ENCODE peak calls at places on chromosomes 5 and 9, in four cellular contexts. X is T-helper 2 cell, L is T-helper 1 cell, E is T-helper 9 cell. I is an unnamed sample.

GRCh38 chr9:72856985-72857631 is 95.7 kb downstream of the ALDH1A1 start:
- DNase-seq in X (no peak), L (no peak), E (no peak), I (no peak)

GRCh38 chr9:133144142-133144886 is 19.4 kb downstream of the GBGT1 start:
- DNase-seq in X (peak), L (peak), E (peak), I (peak)

GRCh38 chr5:156475831-156476551 is 149.0 kb downstream of the SGCD start:
- DNase-seq in X (no peak), L (no peak), E (no peak), I (no peak)

GRCh38 chr5:96734871-96735325 is 72.7 kb downstream of the CAST start:
- DNase-seq in X (no peak), L (no peak), E (no peak), I (no peak)

GRCh38 chr9:93061791-93062299 is 3.3 kb downstream of the SUSD3 start:
- DNase-seq in X (no peak), L (no peak), E (no peak), I (no peak)

GRCh38 chr5:135576075-135576599 is 2.7 kb downstream of the CXCL14 start:
- DNase-seq in X (no peak), L (no peak), E (no peak), I (no peak)

GRCh38 chr9:102941868-102942267 is 53.3 kb upstream of the CYLC2 start:
- DNase-seq in X (no peak), L (no peak), E (no peak), I (no peak)

GRCh38 chr5:102014371-102014770 is 281.7 kb downstream of the SLCO4C1 start:
- DNase-seq in X (no peak), L (no peak), E (no peak), I (no peak)

GRCh38 chr5:154866841-154867240 is 8.4 kb downstream of the CNOT8 start:
- DNase-seq in X (no peak), L (no peak), E (no peak), I (no peak)

GRCh38 chr9:129866373-129867137 is 31.3 kb downstream of the USP20 start:
- DNase-seq in X (peak), L (no peak), E (no peak), I (peak)

GRCh38 chr9:128969491-128969890 is 22.0 kb downstream of the NUP188 start:
- DNase-seq in X (no peak), L (no peak), E (no peak), I (no peak)

GRCh38 chr5:142853682-142854081 is 83.5 kb downstream of the ARHGAP26 start:
- DNase-seq in X (no peak), L (no peak), E (no peak), I (no peak)

GRCh38 chr9:127972316-127972871 is 8.4 kb downstream of the EEIG1 start:
- DNase-seq in X (no peak), L (no peak), E (no peak), I (no peak)

I was measured in stimulated activated naive CD4-positive, alpha-beta T cell.